ENCODE peak calls at places on chromosomes 6 and 20, in eight cellular contexts. One of them, this sample, is unnamed.

GRCh38 chr6:106249658-106250057 is 75.9 kb downstream of the ATG5 start:
- DNase-seq in cardiac muscle cell: no peak
- DNase-seq in fibroblast of lung: no peak
- DNase-seq in endodermal cell: no peak
- DNase-seq in upper lobe of right lung: no peak
- DNase-seq in prostate gland: no peak
- DNase-seq in Panc1: no peak
- DNase-seq in stomach: no peak
- DNase-seq in this sample: no peak

GRCh38 chr6:14748679-14749078 is 497.2 kb upstream of the JARID2 start:
- DNase-seq in endodermal cell: peak; percentile 5
- DNase-seq in cardiac muscle cell: no peak
- DNase-seq in prostate gland: no peak
- DNase-seq in Panc1: no peak
- DNase-seq in fibroblast of lung: no peak
- DNase-seq in upper lobe of right lung: no peak
- DNase-seq in stomach: no peak
- DNase-seq in this sample: no peak

GRCh38 chr20:60935971-60936370 is 316.1 kb upstream of the CDH4 start:
- DNase-seq in fibroblast of lung: no peak
- DNase-seq in upper lobe of right lung: no peak
- DNase-seq in cardiac muscle cell: no peak
- DNase-seq in Panc1: no peak
- DNase-seq in endodermal cell: peak; percentile 53
- DNase-seq in prostate gland: no peak
- DNase-seq in stomach: no peak
- DNase-seq in this sample: no peak

GRCh38 chr6:88967891-88968290 is 4.5 kb upstream of the RNGTT start:
- DNase-seq in endodermal cell: no peak
- DNase-seq in fibroblast of lung: no peak
- DNase-seq in prostate gland: no peak
- DNase-seq in upper lobe of right lung: no peak
- DNase-seq in Panc1: no peak
- DNase-seq in cardiac muscle cell: no peak
- DNase-seq in stomach: no peak
- DNase-seq in this sample: no peak

GRCh38 chr20:52035498-52035897 is 156.1 kb downstream of the ZFP64 start:
- DNase-seq in stomach: no peak
- DNase-seq in upper lobe of right lung: no peak
- DNase-seq in endodermal cell: no peak
- DNase-seq in cardiac muscle cell: no peak
- DNase-seq in Panc1: no peak
- DNase-seq in fibroblast of lung: no peak
- DNase-seq in prostate gland: no peak
- DNase-seq in this sample: no peak

GRCh38 chr6:89479902-89480301 is 47.0 kb downstream of the ANKRD6 start:
- DNase-seq in endodermal cell: no peak
- DNase-seq in Panc1: no peak
- DNase-seq in fibroblast of lung: no peak
- DNase-seq in stomach: no peak
- DNase-seq in upper lobe of right lung: no peak
- DNase-seq in prostate gland: no peak
- DNase-seq in cardiac muscle cell: no peak
- DNase-seq in this sample: no peak

GRCh38 chr6:101443315-101443714 is 49.8 kb downstream of the GRIK2 start:
- DNase-seq in prostate gland: no peak
- DNase-seq in cardiac muscle cell: no peak
- DNase-seq in Panc1: no peak
- DNase-seq in endodermal cell: no peak
- DNase-seq in stomach: no peak
- DNase-seq in upper lobe of right lung: no peak
- DNase-seq in fibroblast of lung: no peak
- DNase-seq in this sample: no peak

GRCh38 chr6:6277418-6277817 is 43.0 kb downstream of the F13A1 start:
- DNase-seq in upper lobe of right lung: no peak
- DNase-seq in stomach: no peak
- DNase-seq in fibroblast of lung: peak; percentile 2
- DNase-seq in Panc1: peak; percentile 33
- DNase-seq in endodermal cell: no peak
- DNase-seq in prostate gland: no peak
- DNase-seq in cardiac muscle cell: no peak
- DNase-seq in this sample: no peak

GRCh38 chr20:41692479-41693135 is 74.4 kb upstream of the CHD6 start:
- DNase-seq in upper lobe of right lung: peak; percentile 92
- DNase-seq in cardiac muscle cell: peak; percentile 91
- DNase-seq in Panc1: peak; percentile 27
- DNase-seq in prostate gland: peak; percentile 69
- DNase-seq in endodermal cell: peak; percentile 97
- DNase-seq in stomach: peak; percentile 77
- DNase-seq in fibroblast of lung: peak; percentile 51
- DNase-seq in this sample: no peak

GRCh38 chr6:117267766-117268534 is 2.6 kb downstream of the VGLL2 start:
- DNase-seq in endodermal cell: peak; percentile 90
- DNase-seq in upper lobe of right lung: no peak
- DNase-seq in fibroblast of lung: no peak
- DNase-seq in Panc1: no peak
- DNase-seq in stomach: no peak
- DNase-seq in prostate gland: no peak
- DNase-seq in cardiac muscle cell: no peak
- DNase-seq in this sample: no peak

GRCh38 chr6:31874836-31875572 is 3.8 kb downstream of the SLC44A4 start:
- DNase-seq in endodermal cell: no peak
- DNase-seq in cardiac muscle cell: no peak
- DNase-seq in stomach: no peak
- DNase-seq in prostate gland: peak; percentile 66
- DNase-seq in fibroblast of lung: no peak
- DNase-seq in Panc1: no peak
- DNase-seq in upper lobe of right lung: no peak
- DNase-seq in this sample: no peak

GRCh38 chr20:52500150-52500549 is 308.6 kb upstream of the ZFP64 start:
- DNase-seq in cardiac muscle cell: no peak
- DNase-seq in Panc1: no peak
- DNase-seq in upper lobe of right lung: no peak
- DNase-seq in endodermal cell: no peak
- DNase-seq in prostate gland: no peak
- DNase-seq in fibroblast of lung: no peak
- DNase-seq in stomach: no peak
- DNase-seq in this sample: no peak

GRCh38 chr6:37809144-37809543 is 10.4 kb upstream of the ZFAND3 start:
- DNase-seq in cardiac muscle cell: peak; percentile 71
- DNase-seq in endodermal cell: no peak
- DNase-seq in fibroblast of lung: peak; percentile 38
- DNase-seq in upper lobe of right lung: no peak
- DNase-seq in Panc1: no peak
- DNase-seq in prostate gland: peak; percentile 27
- DNase-seq in stomach: no peak
- DNase-seq in this sample: no peak

GRCh38 chr20:1894471-1894950 is 696 bp upstream of the SIRPA start:
- DNase-seq in fibroblast of lung: peak; percentile 71
- DNase-seq in endodermal cell: peak; percentile 89
- DNase-seq in Panc1: no peak
- DNase-seq in stomach: peak; percentile 62
- DNase-seq in prostate gland: peak; percentile 59
- DNase-seq in upper lobe of right lung: peak; percentile 75
- DNase-seq in cardiac muscle cell: peak; percentile 82
- DNase-seq in this sample: peak; percentile 53

GRCh38 chr6:38387994-38388393 is 251.7 kb downstream of the BTBD9 start:
- DNase-seq in cardiac muscle cell: peak; percentile 83
- DNase-seq in endodermal cell: no peak
- DNase-seq in upper lobe of right lung: no peak
- DNase-seq in Panc1: no peak
- DNase-seq in stomach: no peak
- DNase-seq in prostate gland: no peak
- DNase-seq in fibroblast of lung: peak; percentile 57
- DNase-seq in this sample: no peak

GRCh38 chr20:15564981-15565380 is 1008.3 kb downstream of the KIF16B start:
- DNase-seq in upper lobe of right lung: no peak
- DNase-seq in stomach: no peak
- DNase-seq in endodermal cell: no peak
- DNase-seq in cardiac muscle cell: no peak
- DNase-seq in fibroblast of lung: no peak
- DNase-seq in Panc1: no peak
- DNase-seq in prostate gland: no peak
- DNase-seq in this sample: no peak

GRCh38 chr6:118558811-118559217 is 10.7 kb downstream of the PLN start:
- DNase-seq in prostate gland: no peak
- DNase-seq in endodermal cell: no peak
- DNase-seq in Panc1: no peak
- DNase-seq in upper lobe of right lung: no peak
- DNase-seq in fibroblast of lung: peak; percentile 47
- DNase-seq in cardiac muscle cell: peak; percentile 35
- DNase-seq in stomach: no peak
- DNase-seq in this sample: no peak

GRCh38 chr6:116483616-116484015 is 22.4 kb downstream of the CALHM6 start:
- DNase-seq in cardiac muscle cell: no peak
- DNase-seq in endodermal cell: no peak
- DNase-seq in prostate gland: no peak
- DNase-seq in stomach: no peak
- DNase-seq in Panc1: no peak
- DNase-seq in fibroblast of lung: no peak
- DNase-seq in upper lobe of right lung: no peak
- DNase-seq in this sample: no peak

GRCh38 chr6:3406362-3406809 is 50.5 kb downstream of the SLC22A23 start:
- DNase-seq in stomach: no peak
- DNase-seq in cardiac muscle cell: no peak
- DNase-seq in prostate gland: peak; percentile 43
- DNase-seq in fibroblast of lung: no peak
- DNase-seq in Panc1: no peak
- DNase-seq in upper lobe of right lung: no peak
- DNase-seq in endodermal cell: no peak
- DNase-seq in this sample: no peak

GRCh38 chr6:221531-222349 is 70.5 kb upstream of the DUSP22 start:
- DNase-seq in stomach: no peak
- DNase-seq in Panc1: no peak
- DNase-seq in fibroblast of lung: peak; percentile 59
- DNase-seq in upper lobe of right lung: no peak
- DNase-seq in endodermal cell: no peak
- DNase-seq in cardiac muscle cell: no peak
- DNase-seq in prostate gland: no peak
- DNase-seq in this sample: no peak

GRCh38 chr6:127457444-127458064 is 1.6 kb downstream of the KIAA0408 start:
- DNase-seq in endodermal cell: no peak
- DNase-seq in Panc1: no peak
- DNase-seq in prostate gland: no peak
- DNase-seq in stomach: no peak
- DNase-seq in cardiac muscle cell: peak; percentile 94
- DNase-seq in upper lobe of right lung: no peak
- DNase-seq in fibroblast of lung: peak; percentile 85
- DNase-seq in this sample: no peak

DNA sequence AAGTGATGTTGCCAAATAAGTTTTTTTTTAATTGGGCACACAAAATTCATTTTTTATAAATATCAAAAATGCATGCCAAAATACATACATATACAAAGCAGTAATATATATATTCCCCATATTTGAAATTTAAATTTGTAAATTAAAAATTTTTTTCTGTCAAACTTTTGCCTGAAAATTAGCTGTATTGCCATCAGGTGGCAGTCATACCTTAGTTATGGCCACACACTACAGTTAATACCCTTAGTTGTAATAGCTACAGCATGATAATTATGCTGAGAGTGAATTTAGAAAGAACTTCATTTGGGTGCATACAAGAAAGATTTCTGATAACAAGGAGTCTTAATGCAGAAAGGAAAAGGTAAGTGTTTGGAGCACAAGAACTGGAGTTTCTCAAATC is 46.2 kb upstream of the SDHAF4 start:
- DNase-seq in cardiac muscle cell: peak; percentile 40
- DNase-seq in endodermal cell: no peak
- DNase-seq in fibroblast of lung: peak; percentile 7
- DNase-seq in stomach: no peak
- DNase-seq in Panc1: peak; percentile 8
- DNase-seq in prostate gland: no peak
- DNase-seq in upper lobe of right lung: no peak
- DNase-seq in this sample: no peak
- TF ChIP-seq CTCF in cardiac muscle cell: peak; percentile 35
- TF ChIP-seq CTCF in endodermal cell: peak; percentile 84
- TF ChIP-seq CTCF in fibroblast of lung: peak; percentile 11
- TF ChIP-seq CTCF in stomach: no peak
- TF ChIP-seq CTCF in Panc1: peak; percentile 55
- TF ChIP-seq CTCF in prostate gland: no peak
- TF ChIP-seq CTCF in upper lobe of right lung: peak; percentile 28
- TF ChIP-seq CTCF in this sample: no peak

GRCh38 chr6:156780962-156781705 is 4.0 kb downstream of the ARID1B start:
- DNase-seq in prostate gland: no peak
- DNase-seq in endodermal cell: no peak
- DNase-seq in Panc1: no peak
- DNase-seq in fibroblast of lung: no peak
- DNase-seq in cardiac muscle cell: no peak
- DNase-seq in stomach: no peak
- DNase-seq in upper lobe of right lung: no peak
- DNase-seq in this sample: no peak
- H3K4me3 ChIP-seq in prostate gland: no peak overlapping the region
- H3K4me3 ChIP-seq in endodermal cell: peak overlapping the region; percentile 84
- H3K4me3 ChIP-seq in Panc1: peak overlapping the region; percentile 95
- H3K4me3 ChIP-seq in fibroblast of lung: peak overlapping the region; percentile 85
- H3K4me3 ChIP-seq in cardiac muscle cell: peak overlapping the region; percentile 79
- H3K4me3 ChIP-seq in stomach: peak overlapping the region; percentile 84
- H3K4me3 ChIP-seq in upper lobe of right lung: peak overlapping the region; percentile 66
- H3K4me3 ChIP-seq in this sample: peak overlapping the region; percentile 69

DNA sequence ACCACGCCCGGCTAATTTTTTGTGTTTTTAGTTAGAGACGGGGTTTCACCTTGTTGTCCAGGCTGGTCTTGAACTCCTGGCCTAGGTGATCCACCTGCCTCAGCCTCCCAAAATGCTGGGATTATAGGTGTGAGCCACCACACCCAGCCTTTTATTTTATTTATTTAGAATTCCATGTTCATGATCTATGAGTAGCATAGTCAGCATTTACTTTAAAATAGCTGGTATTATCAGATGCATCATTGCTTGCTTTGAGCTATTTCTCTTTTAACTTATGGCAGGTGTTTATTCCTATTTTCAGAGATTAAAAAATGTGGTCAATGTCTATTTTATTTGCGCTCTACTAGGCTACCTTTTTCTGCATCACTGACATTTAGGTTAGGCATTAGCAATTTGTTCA is 152.0 kb downstream of the UTRN start:
- DNase-seq in Panc1: no peak
- DNase-seq in stomach: no peak
- DNase-seq in prostate gland: no peak
- DNase-seq in upper lobe of right lung: no peak
- DNase-seq in cardiac muscle cell: no peak
- DNase-seq in endodermal cell: no peak
- DNase-seq in fibroblast of lung: no peak
- DNase-seq in this sample: no peak
- H3K4me1 ChIP-seq in Panc1: peaks cover 3% of the 10 kb centered on the region
- H3K4me1 ChIP-seq in stomach: peaks cover 20% of the 10 kb centered on the region
- H3K4me1 ChIP-seq in prostate gland: no peaks in the 10 kb centered on the region
- H3K4me1 ChIP-seq in upper lobe of right lung: no peaks in the 10 kb centered on the region
- H3K4me1 ChIP-seq in cardiac muscle cell: peaks cover 15% of the 10 kb centered on the region
- H3K4me1 ChIP-seq in endodermal cell: no peaks in the 10 kb centered on the region
- H3K4me1 ChIP-seq in fibroblast of lung: no peaks in the 10 kb centered on the region
- H3K4me1 ChIP-seq in this sample: no peaks in the 10 kb centered on the region

DNA sequence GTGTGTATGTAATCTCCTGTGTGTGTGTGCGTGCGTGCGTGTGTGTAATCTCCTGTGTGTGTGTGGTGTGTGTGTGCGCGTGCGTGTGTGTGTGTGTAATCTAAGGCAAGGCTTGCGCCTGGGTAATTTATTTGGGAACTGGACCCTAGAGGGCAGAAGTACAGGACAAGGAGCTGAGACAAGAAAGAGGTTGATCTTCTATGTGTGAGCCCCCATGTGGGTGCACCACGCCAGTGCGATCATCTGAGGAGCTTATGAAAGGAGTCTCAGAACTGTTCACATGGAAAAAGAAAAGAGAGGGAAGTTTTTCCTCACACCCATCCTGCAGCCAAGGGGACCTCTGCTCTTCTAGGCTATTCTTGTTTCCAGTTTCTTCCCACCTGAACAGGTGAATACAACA is 220.1 kb upstream of the GGTLC1 start:
- DNase-seq in cardiac muscle cell: no peak
- DNase-seq in endodermal cell: peak; percentile 83
- DNase-seq in prostate gland: no peak
- DNase-seq in fibroblast of lung: no peak
- DNase-seq in stomach: no peak
- DNase-seq in Panc1: no peak
- DNase-seq in upper lobe of right lung: no peak
- DNase-seq in this sample: no peak
- TF ChIP-seq CTCF in cardiac muscle cell: no peak
- TF ChIP-seq CTCF in endodermal cell: peak; percentile 72
- TF ChIP-seq CTCF in prostate gland: no peak
- TF ChIP-seq CTCF in fibroblast of lung: no peak
- TF ChIP-seq CTCF in stomach: no peak
- TF ChIP-seq CTCF in Panc1: peak; percentile 20
- TF ChIP-seq CTCF in upper lobe of right lung: no peak
- TF ChIP-seq CTCF in this sample: no peak

This sample was measured in colonic mucosa.